ENCODE peak calls at places on chromosomes 3 and 15, in seven cellular contexts. V, Z, A, L, R, I and N are unnamed samples.

GRCh38 chr3:12933901-12934300 is 92.5 kb upstream of the RPL32 start:
- DNase-seq in V (no peak), Z (no peak), L (no peak), I (no peak), R (no peak), A (no peak), N (no peak)

GRCh38 chr15:90686435-90687218 is 30.5 kb upstream of the BLM start:
- DNase-seq in L (no peak), Z (no peak), A (no peak), R (no peak), I (no peak), V (no peak), N (no peak)

GRCh38 chr3:189780556-189781270 is 149.5 kb downstream of the TP63 start:
- DNase-seq in R (no peak), A (no peak), I (no peak), Z (no peak), L (no peak), V (no peak), N (no peak)

GRCh38 chr15:77625376-77625775 is 7.3 kb downstream of the LINGO1 start:
- DNase-seq in L (no peak), A (no peak), I (no peak), Z (no peak), V (no peak), R (no peak), N (no peak)

GRCh38 chr3:52615178-52615577 is 70.5 kb downstream of the PBRM1 start:
- DNase-seq in A (no peak), I (no peak), Z (no peak), L (peak; percentile 39), R (no peak), V (no peak), N (no peak)

GRCh38 chr3:128242818-128243601 is 89.7 kb downstream of the EEFSEC start:
- DNase-seq in A (peak; percentile 24), V (no peak), Z (no peak), I (no peak), R (no peak), L (peak; percentile 55), N (no peak)

GRCh38 chr3:16841906-16842709 is 42.6 kb upstream of the PLCL2 start:
- DNase-seq in V (no peak), A (peak; percentile 79), R (peak; percentile 68), I (no peak), Z (no peak), L (no peak), N (peak; percentile 53)

GRCh38 chr3:156307704-156308103 is 187.3 kb downstream of the KCNAB1 start:
- DNase-seq in I (no peak), A (no peak), Z (no peak), R (no peak), L (peak; percentile 84), V (no peak), N (no peak)

GRCh38 chr3:58487140-58487886 is 4.6 kb upstream of the KCTD6 start:
- DNase-seq in Z (no peak), I (no peak), V (no peak), L (peak; percentile 68), R (no peak), A (no peak), N (no peak)

GRCh38 chr15:98433856-98434255 is 214.5 kb upstream of the IGF1R start:
- DNase-seq in V (no peak), Z (no peak), A (no peak), I (no peak), L (no peak), R (no peak), N (no peak)

GRCh38 chr3:152976232-152976631 is 141.3 kb downstream of the P2RY1 start:
- DNase-seq in I (no peak), A (no peak), R (no peak), V (no peak), Z (no peak), L (no peak), N (no peak)

GRCh38 chr3:151319613-151320012 is 3.0 kb upstream of the GPR87 start:
- DNase-seq in V (no peak), I (no peak), A (no peak), Z (no peak), R (no peak), L (peak; percentile 55), N (no peak)

GRCh38 chr3:19342428-19342827 is 194.1 kb downstream of the KCNH8 start:
- DNase-seq in V (no peak), L (no peak), A (no peak), Z (no peak), I (no peak), R (no peak), N (no peak)

GRCh38 chr3:187019542-187020072 is 89.3 kb downstream of the ST6GAL1 start:
- DNase-seq in I (no peak), L (no peak), A (no peak), V (no peak), R (no peak), Z (no peak), N (no peak)

GRCh38 chr15:73630796-73631471 is 2.3 kb downstream of the NPTN start:
- DNase-seq in A (no peak), R (no peak), L (no peak), I (no peak), V (no peak), Z (no peak), N (no peak)

GRCh38 chr3:57816471-57817105 is 60.5 kb downstream of the SLMAP start:
- DNase-seq in V (no peak), A (no peak), L (no peak), I (no peak), Z (no peak), R (no peak), N (no peak)

GRCh38 chr15:88701561-88702095 is 62.8 kb downstream of the ISG20 start:
- DNase-seq in Z (peak; percentile 31), A (peak; percentile 33), I (no peak), R (no peak), V (no peak), L (no peak), N (peak; percentile 27)

GRCh38 chr15:88529021-88529630 is 17.4 kb downstream of the DET1 start:
- DNase-seq in I (no peak), R (no peak), Z (no peak), V (no peak), L (peak; percentile 77), A (no peak), N (no peak)